ENCODE peak calls at places on chromosome 16, in six cellular contexts. One of them, this sample, is unnamed.

GRCh38 chr16:5056347-5056746 is 9.4 kb downstream of the C16orf89 start:
- DNase-seq in T-helper 9 cell: peak
- DNase-seq in neural crest cell: peak
- DNase-seq in left cardiac atrium: no peak
- DNase-seq in EL: peak
- DNase-seq in heart left ventricle: no peak
- DNase-seq in this sample: no peak

GRCh38 chr16:85455534-85455933 is 157.6 kb upstream of the GSE1 start:
- DNase-seq in T-helper 9 cell: no peak
- DNase-seq in neural crest cell: no peak
- DNase-seq in left cardiac atrium: no peak
- DNase-seq in EL: no peak
- DNase-seq in heart left ventricle: no peak
- DNase-seq in this sample: no peak

GRCh38 chr16:2028620-2029220 is 2.0 kb downstream of the NHERF2 start:
- DNase-seq in T-helper 9 cell: no peak
- DNase-seq in neural crest cell: no peak
- DNase-seq in left cardiac atrium: peak
- DNase-seq in EL: no peak
- DNase-seq in heart left ventricle: no peak
- DNase-seq in this sample: peak

GRCh38 chr16:937723-938122 is 33.1 kb downstream of the LMF1 start:
- DNase-seq in T-helper 9 cell: no peak
- DNase-seq in neural crest cell: no peak
- DNase-seq in left cardiac atrium: no peak
- DNase-seq in EL: no peak
- DNase-seq in heart left ventricle: no peak
- DNase-seq in this sample: no peak

GRCh38 chr16:74999208-74999682 is 421 bp downstream of the ZNRF1 start:
- DNase-seq in T-helper 9 cell: peak
- DNase-seq in neural crest cell: peak
- DNase-seq in left cardiac atrium: peak
- DNase-seq in EL: peak
- DNase-seq in heart left ventricle: peak
- DNase-seq in this sample: peak

GRCh38 chr16:88331989-88332920 is 50.5 kb upstream of the ZNF469 start:
- DNase-seq in T-helper 9 cell: no peak
- DNase-seq in neural crest cell: no peak
- DNase-seq in left cardiac atrium: peak
- DNase-seq in EL: peak
- DNase-seq in heart left ventricle: no peak
- DNase-seq in this sample: no peak

GRCh38 chr16:27917953-27918352 is 145.6 kb downstream of the GSG1L start:
- DNase-seq in T-helper 9 cell: no peak
- DNase-seq in neural crest cell: no peak
- DNase-seq in left cardiac atrium: no peak
- DNase-seq in EL: no peak
- DNase-seq in heart left ventricle: no peak
- DNase-seq in this sample: no peak

GRCh38 chr16:71846443-71846842 is 667 bp downstream of the ATXN1L start:
- DNase-seq in T-helper 9 cell: no peak
- DNase-seq in neural crest cell: no peak
- DNase-seq in left cardiac atrium: no peak
- DNase-seq in EL: peak
- DNase-seq in heart left ventricle: no peak
- DNase-seq in this sample: no peak

GRCh38 chr16:10552998-10553491 is 27.4 kb downstream of the EMP2 start:
- DNase-seq in T-helper 9 cell: peak
- DNase-seq in neural crest cell: no peak
- DNase-seq in left cardiac atrium: peak
- DNase-seq in EL: no peak
- DNase-seq in heart left ventricle: peak
- DNase-seq in this sample: peak

GRCh38 chr16:48136547-48137360 is 19.0 kb downstream of the ABCC12 start:
- DNase-seq in T-helper 9 cell: no peak
- DNase-seq in neural crest cell: no peak
- DNase-seq in left cardiac atrium: no peak
- DNase-seq in EL: no peak
- DNase-seq in heart left ventricle: no peak
- DNase-seq in this sample: no peak

GRCh38 chr16:19135896-19136438 is 22.2 kb downstream of the ITPRIPL2 start:
- DNase-seq in T-helper 9 cell: no peak
- DNase-seq in neural crest cell: no peak
- DNase-seq in left cardiac atrium: peak
- DNase-seq in EL: peak
- DNase-seq in heart left ventricle: peak
- DNase-seq in this sample: no peak

GRCh38 chr16:54817432-54817831 is 113.2 kb upstream of the IRX5 start:
- DNase-seq in T-helper 9 cell: no peak
- DNase-seq in neural crest cell: no peak
- DNase-seq in left cardiac atrium: no peak
- DNase-seq in EL: peak
- DNase-seq in heart left ventricle: no peak
- DNase-seq in this sample: no peak

GRCh38 chr16:20774703-20775362 is 11.0 kb downstream of the ACSM3 start:
- DNase-seq in T-helper 9 cell: peak
- DNase-seq in neural crest cell: peak
- DNase-seq in left cardiac atrium: peak
- DNase-seq in EL: peak
- DNase-seq in heart left ventricle: peak
- DNase-seq in this sample: peak

GRCh38 chr16:28053461-28053860 is 10.1 kb downstream of the GSG1L start:
- DNase-seq in T-helper 9 cell: no peak
- DNase-seq in neural crest cell: no peak
- DNase-seq in left cardiac atrium: no peak
- DNase-seq in EL: no peak
- DNase-seq in heart left ventricle: no peak
- DNase-seq in this sample: no peak

GRCh38 chr16:77585379-77585778 is 136.9 kb upstream of the NUDT7 start:
- DNase-seq in T-helper 9 cell: no peak
- DNase-seq in neural crest cell: no peak
- DNase-seq in left cardiac atrium: no peak
- DNase-seq in EL: no peak
- DNase-seq in heart left ventricle: no peak
- DNase-seq in this sample: no peak

This sample was measured in right lobe of liver.